ENCODE peak calls at places on chromosomes 2 and 18, in eight cellular contexts. Y, M, V, O, H, E, S and A are unnamed samples.

GRCh38 chr18:75201936-75202335 is 7.0 kb downstream of the PTGR3 start:
- DNase-seq in Y (no peak), M (no peak), V (no peak), O (no peak), H (no peak), E (no peak), S (no peak), A (no peak)

GRCh38 chr2:201807452-201807980 is 1.2 kb downstream of the CDK15 start:
- DNase-seq in Y (no peak), M (no peak), V (no peak), O (no peak), H (peak), E (no peak), S (no peak), A (peak)

GRCh38 chr2:101124684-101125366 is 26.4 kb downstream of the TBC1D8 start:
- DNase-seq in Y (peak), M (no peak), V (peak), O (no peak), H (peak), E (no peak), S (peak), A (peak)

GRCh38 chr2:102331311-102331980 is 20.1 kb downstream of the IL1RL1 start:
- DNase-seq in Y (no peak), M (no peak), V (no peak), O (no peak), H (no peak), E (no peak), S (no peak), A (no peak)

GRCh38 chr18:22069916-22070315 is 99.5 kb upstream of the GATA6 start:
- DNase-seq in Y (no peak), M (no peak), V (no peak), O (no peak), H (no peak), E (no peak), S (no peak), A (no peak)

GRCh38 chr2:232142049-232142448 is 180.5 kb downstream of the DIS3L2 start:
- DNase-seq in Y (peak), M (no peak), V (peak), O (no peak), H (peak), E (peak), S (peak), A (peak)

GRCh38 chr2:68448671-68449394 is 18.3 kb downstream of the FBXO48 start:
- DNase-seq in Y (no peak), M (no peak), V (no peak), O (no peak), H (no peak), E (no peak), S (no peak), A (no peak)

GRCh38 chr2:63053889-63054725 is 3.5 kb downstream of the OTX1 start:
- DNase-seq in Y (no peak), M (no peak), V (no peak), O (no peak), H (no peak), E (peak), S (no peak), A (no peak)

GRCh38 chr18:61589724-61590065 is 256.5 kb downstream of the CDH20 start:
- DNase-seq in Y (no peak), M (no peak), V (no peak), O (no peak), H (peak), E (no peak), S (no peak), A (peak)

GRCh38 chr18:11454021-11454420 is 155.4 kb upstream of the SLC35G4 start:
- DNase-seq in Y (no peak), M (no peak), V (no peak), O (no peak), H (no peak), E (no peak), S (no peak), A (peak)

GRCh38 chr18:54879691-54880090 is 51.4 kb downstream of the RAB27B start:
- DNase-seq in Y (no peak), M (no peak), V (no peak), O (no peak), H (no peak), E (no peak), S (no peak), A (no peak)

GRCh38 chr2:43175187-43175490 is 51.3 kb downstream of the ZFP36L2 start:
- DNase-seq in Y (no peak), M (no peak), V (no peak), O (no peak), H (peak), E (no peak), S (no peak), A (no peak)

GRCh38 chr2:98134138-98134537 is 47.2 kb downstream of the VWA3B start:
- DNase-seq in Y (no peak), M (no peak), V (peak), O (no peak), H (no peak), E (peak), S (no peak), A (no peak)

GRCh38 chr2:237895544-237896506 is 36.4 kb downstream of the RAMP1 start:
- DNase-seq in Y (no peak), M (no peak), V (no peak), O (peak), H (no peak), E (no peak), S (no peak), A (no peak)